ENCODE peak calls at places on chromosome 18, in five cellular contexts. Q, U, O, V and A are unnamed samples.

GRCh38 chr18:3511980-3512379 is 62.0 kb downstream of the TGIF1 start:
- DNase-seq in O (no peak), V (peak; percentile 57), U (peak; percentile 82), Q (no peak), A (no peak)

GRCh38 chr18:61824733-61825363 is 68.0 kb downstream of the RNF152 start:
- DNase-seq in U (no peak), Q (no peak), V (no peak), O (no peak), A (no peak)

GRCh38 chr18:59719533-59720325 is 22.5 kb upstream of the CCBE1 start:
- DNase-seq in V (no peak), O (no peak), U (peak; percentile 69), Q (no peak), A (no peak)

GRCh38 chr18:10242922-10243680 is 211.3 kb upstream of the APCDD1 start:
- DNase-seq in O (no peak), U (peak; percentile 30), Q (no peak), V (no peak), A (no peak)

GRCh38 chr18:2897448-2898052 is 50.7 kb downstream of the EMILIN2 start:
- DNase-seq in U (no peak), Q (no peak), V (no peak), O (no peak), A (no peak)

GRCh38 chr18:58394607-58395425 is 234.1 kb downstream of the ALPK2 start:
- DNase-seq in O (no peak), Q (peak; percentile 41), U (no peak), V (no peak), A (no peak)

GRCh38 chr18:63860536-63860930 is 27.0 kb upstream of the SERPINB2 start:
- DNase-seq in U (no peak), Q (no peak), V (no peak), O (no peak), A (no peak)

GRCh38 chr18:78867131-78867530 is 112.5 kb upstream of the SALL3 start:
- DNase-seq in O (no peak), V (no peak), Q (no peak), U (no peak), A (no peak)

GRCh38 chr18:7021994-7022840 is 95.4 kb downstream of the LAMA1 start:
- DNase-seq in Q (no peak), U (peak; percentile 92), V (no peak), O (no peak), A (no peak)

GRCh38 chr18:62399781-62400308 is 74.7 kb downstream of the TNFRSF11A start:
- DNase-seq in O (no peak), V (no peak), U (peak; percentile 93), Q (no peak), A (no peak)

GRCh38 chr18:24003903-24004640 is 10.5 kb upstream of the TTC39C start:
- DNase-seq in V (no peak), O (no peak), Q (no peak), U (no peak), A (no peak)

GRCh38 chr18:79476918-79477685 is 81.4 kb downstream of the NFATC1 start:
- DNase-seq in O (no peak), U (peak; percentile 13), V (peak; percentile 22), Q (peak; percentile 43), A (no peak)

GRCh38 chr18:57931038-57931437 is 113.0 kb upstream of the NEDD4L start:
- DNase-seq in U (no peak), O (no peak), V (no peak), Q (no peak), A (no peak)

GRCh38 chr18:55229682-55230081 is 270.4 kb upstream of the CCDC68 start:
- DNase-seq in Q (no peak), U (peak; percentile 85), O (no peak), V (no peak), A (no peak)

GRCh38 chr18:55233850-55234249 is 274.6 kb upstream of the CCDC68 start:
- DNase-seq in U (peak; percentile 32), Q (no peak), O (no peak), V (no peak), A (no peak)

GRCh38 chr18:55235094-55235461 is 275.8 kb upstream of the CCDC68 start:
- DNase-seq in V (no peak), U (no peak), Q (no peak), O (no peak), A (no peak)

GRCh38 chr18:55234366-55235093 is 275.3 kb upstream of the CCDC68 start:
- DNase-seq in Q (peak; percentile 79), V (no peak), U (peak; percentile 88), O (no peak), A (peak; percentile 2)

GRCh38 chr18:55232506-55232905 is 273.2 kb upstream of the CCDC68 start:
- DNase-seq in U (no peak), Q (no peak), O (no peak), V (no peak), A (no peak)
- H3K27ac ChIP-seq in U (no peak overlapping the region), Q (no peak overlapping the region), O (no peak overlapping the region), V (no peak overlapping the region), A (no peak overlapping the region)

GRCh38 chr18:12034241-12035100 is 53.2 kb downstream of the IMPA2 start:
- DNase-seq in O (no peak), V (no peak), Q (no peak), U (no peak), A (no peak)

GRCh38 chr18:12031836-12032235 is 50.5 kb downstream of the IMPA2 start:
- DNase-seq in U (no peak), O (no peak), Q (peak; percentile 80), V (no peak), A (no peak)

GRCh38 chr18:12035481-12035880 is 54.2 kb downstream of the IMPA2 start:
- DNase-seq in Q (no peak), O (no peak), V (no peak), U (no peak), A (no peak)

GRCh38 chr18:12032786-12033642 is 51.7 kb downstream of the IMPA2 start:
- DNase-seq in O (no peak), Q (peak; percentile 48), U (peak; percentile 18), V (no peak), A (no peak)

DNA sequence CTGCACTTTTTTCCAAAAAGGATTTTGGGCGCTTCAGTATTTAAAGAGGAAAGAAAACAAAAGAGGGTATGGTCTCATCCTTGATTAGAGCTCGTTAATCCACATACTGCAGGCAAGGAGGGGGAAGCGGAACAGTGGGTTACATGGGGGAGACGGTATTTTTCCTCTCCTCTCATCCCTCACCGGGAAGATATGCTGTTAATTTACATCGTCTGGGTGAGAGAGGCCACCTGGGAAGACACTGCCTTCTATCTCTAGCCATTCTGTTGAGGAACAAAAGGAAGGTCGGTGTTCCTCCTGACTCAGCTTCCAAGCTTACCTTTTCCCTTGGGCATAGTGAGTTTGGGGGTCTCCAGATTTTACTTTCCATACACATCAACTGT is 52.3 kb downstream of the IMPA2 start:
- DNase-seq in U (no peak), V (no peak), Q (no peak), O (no peak), A (no peak)
- H3K27me3 ChIP-seq in U (no peaks in the 10 kb centered on the region), V (peaks cover under 1% of the 10 kb centered on the region), Q (no peaks in the 10 kb centered on the region), O (no peaks in the 10 kb centered on the region), A (peaks cover 15% of the 10 kb centered on the region)

DNA sequence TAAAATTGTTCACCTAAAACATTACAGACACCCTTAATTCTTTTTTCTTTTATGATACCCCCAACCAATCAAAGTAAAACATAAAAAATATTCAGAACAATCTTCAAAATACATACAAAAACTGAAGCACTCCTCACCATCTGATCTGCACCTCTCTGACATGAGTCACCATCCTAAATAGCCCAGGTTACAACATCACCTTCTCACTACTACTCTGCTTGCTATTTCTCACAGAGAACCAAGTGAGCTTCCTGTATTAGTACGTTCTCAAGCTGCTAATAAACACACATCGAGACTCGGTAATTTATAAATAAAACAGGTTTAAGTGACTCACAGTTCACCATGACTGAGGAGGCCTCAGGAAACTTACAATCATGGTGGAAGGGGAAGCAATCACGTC is 183.5 kb downstream of the CBLN2 start:
- DNase-seq in V (no peak), O (no peak), Q (no peak), U (no peak), A (no peak)
- H3K9me3 ChIP-seq in V (no peaks in the 10 kb centered on the region), O (no peaks in the 10 kb centered on the region), Q (no peaks in the 10 kb centered on the region), U (no peaks in the 10 kb centered on the region), A (no peaks in the 10 kb centered on the region)

DNA sequence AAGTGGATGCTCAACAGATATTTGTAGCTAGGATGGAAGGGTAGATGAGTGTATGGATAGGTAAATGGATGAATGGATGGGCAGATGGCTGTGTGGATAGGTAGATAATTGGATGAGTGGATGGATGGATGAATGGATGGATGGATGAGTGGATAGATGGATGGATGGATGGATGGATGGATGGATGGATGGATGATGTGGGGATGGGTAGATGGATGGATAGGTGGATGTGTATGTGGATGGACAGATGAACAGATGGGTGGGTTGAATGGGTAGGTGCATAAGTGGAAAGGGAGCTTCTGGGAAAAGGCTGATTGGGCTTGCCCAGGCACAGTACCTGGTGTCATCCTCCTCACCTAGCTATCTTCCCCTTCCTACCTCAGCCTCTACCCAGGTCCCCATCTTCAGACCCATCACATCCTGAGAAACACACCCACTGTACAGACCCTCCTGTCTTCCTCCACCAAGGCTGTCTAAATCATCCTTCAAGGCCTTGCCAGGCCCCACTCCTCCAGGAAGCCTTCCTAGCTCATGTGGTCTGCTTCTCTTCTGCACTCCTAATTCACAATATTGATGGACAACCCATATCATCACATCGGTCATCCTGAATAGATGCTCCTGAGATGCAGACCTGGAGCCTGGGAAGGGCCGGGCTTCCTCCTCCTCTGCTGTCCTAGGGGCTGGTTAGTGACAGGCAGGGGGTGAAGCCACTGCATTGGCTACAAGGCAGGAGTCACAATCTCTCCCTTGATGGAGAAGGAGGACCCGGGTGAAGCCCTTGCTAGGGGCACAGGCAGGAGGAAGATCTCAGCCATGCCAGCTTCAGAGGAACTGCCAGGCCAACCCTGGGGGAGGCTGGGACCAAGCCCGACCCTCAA is 49.4 kb downstream of the SMAD7 start:
- DNase-seq in O (no peak), U (no peak), V (no peak), Q (no peak), A (no peak)
- H3K27ac ChIP-seq in O (no peak overlapping the region), U (no peak overlapping the region), V (no peak overlapping the region), Q (peak overlapping the region; percentile 85), A (no peak overlapping the region)

GRCh38 chr18:45838302-45839070 is 13.0 kb downstream of the SIGLEC15 start:
- DNase-seq in O (no peak), V (no peak), U (no peak), Q (no peak), A (no peak)
- H3K27me3 ChIP-seq in O (peaks cover 15% of the 10 kb centered on the region), V (peaks cover 8% of the 10 kb centered on the region), U (no peaks in the 10 kb centered on the region), Q (no peaks in the 10 kb centered on the region), A (peaks cover 32% of the 10 kb centered on the region)

DNA sequence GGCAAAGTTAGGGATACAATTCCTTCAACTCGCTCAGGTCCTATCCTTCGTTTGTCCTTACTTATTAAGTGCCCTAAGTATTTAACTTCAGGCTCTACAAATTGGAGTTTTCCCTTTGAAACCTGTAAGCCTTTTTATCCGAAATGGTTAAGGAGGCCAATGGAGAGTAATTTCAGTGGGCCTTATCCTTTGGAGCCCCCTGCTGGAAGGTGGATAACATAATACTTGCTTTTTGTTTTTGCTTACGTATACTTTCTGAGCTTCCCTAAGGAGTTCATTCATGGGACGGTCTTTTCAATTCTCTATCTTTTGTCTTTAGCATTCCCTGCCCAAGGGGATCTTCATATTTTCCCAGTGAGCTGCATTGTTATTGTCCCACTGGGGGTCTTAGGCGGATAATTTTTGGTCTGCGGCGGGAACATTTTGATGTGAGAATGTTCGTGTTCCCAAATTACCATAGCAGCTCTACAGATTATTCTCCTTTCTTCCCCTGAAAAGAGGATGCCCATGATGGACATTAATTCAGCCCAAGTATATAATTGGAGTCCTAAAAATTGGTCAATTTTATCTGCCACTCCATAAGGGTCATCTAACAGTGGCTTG is 34.4 kb upstream of the TRAPPC8 start:
- DNase-seq in O (peak; percentile 8), Q (no peak), U (peak; percentile 9), V (no peak), A (no peak)
- H3K9me3 ChIP-seq in O (peaks cover 50% of the 10 kb centered on the region), Q (no peaks in the 10 kb centered on the region), U (no peaks in the 10 kb centered on the region), V (peaks cover 16% of the 10 kb centered on the region), A (peaks cover 39% of the 10 kb centered on the region)

GRCh38 chr18:68406761-68407160 is 308.1 kb downstream of the TMX3 start:
- DNase-seq in O (no peak), Q (no peak), U (peak; percentile 35), V (no peak), A (no peak)
- H3K27ac ChIP-seq in O (no peak overlapping the region), Q (no peak overlapping the region), U (no peak overlapping the region), V (no peak overlapping the region), A (no peak overlapping the region)